ENCODE peak calls at places on chromosomes 12 and 14, in seven cellular contexts. A is HepG2, D is HCT116, V is SK-N-SH, J is K562, R is H1, U is GM12878. K is an unnamed sample.

GRCh38 chr14:31124197-31124596 is 83.4 kb downstream of the HECTD1 start:
- DNase-seq in D (no peak), R (no peak), A (no peak), V (no peak), U (no peak), J (no peak), K (no peak)

GRCh38 chr12:46831335-46832083 is 5.7 kb upstream of the SLC38A4 start:
- DNase-seq in J (no peak), R (no peak), U (no peak), A (no peak), V (peak), D (no peak), K (no peak)

GRCh38 chr12:75953312-75953906 is 78.2 kb downstream of the PHLDA1 start:
- DNase-seq in V (no peak), A (no peak), U (no peak), D (no peak), R (no peak), J (no peak), K (no peak)

GRCh38 chr12:52749827-52750226 is 27.3 kb downstream of the KRT76 start:
- DNase-seq in A (no peak), J (no peak), R (no peak), V (no peak), D (no peak), U (no peak), K (no peak)

GRCh38 chr12:119225454-119225853 is 46.7 kb downstream of the HSPB8 start:
- DNase-seq in U (no peak), A (no peak), D (no peak), J (no peak), V (no peak), R (no peak), K (peak)

GRCh38 chr12:64110864-64111263 is 111.2 kb downstream of the KICS2 start:
- DNase-seq in J (no peak), D (no peak), U (no peak), V (no peak), A (no peak), R (no peak), K (no peak)

GRCh38 chr12:18864900-18865561 is 127.1 kb downstream of the CAPZA3 start:
- DNase-seq in V (peak), D (no peak), R (no peak), J (peak), U (no peak), A (no peak), K (no peak)

GRCh38 chr12:124385219-124385969 is 90.5 kb downstream of the RFLNA start:
- DNase-seq in A (no peak), D (no peak), R (no peak), V (no peak), U (no peak), J (no peak), K (no peak)

GRCh38 chr14:73945159-73945670 is 4.7 kb downstream of the FAM161B start:
- DNase-seq in V (no peak), J (no peak), U (no peak), A (no peak), D (no peak), R (no peak), K (no peak)

GRCh38 chr12:30694412-30694955 is 1.2 kb downstream of the IPO8 start:
- DNase-seq in U (no peak), R (no peak), J (peak), V (no peak), D (no peak), A (no peak), K (peak)

GRCh38 chr12:63944586-63945228 is 100.2 kb downstream of the SRGAP1 start:
- DNase-seq in V (peak), R (no peak), U (no peak), D (no peak), J (no peak), A (peak), K (no peak)

GRCh38 chr14:74882103-74882920 is 596 bp downstream of the DLST start:
- DNase-seq in A (no peak), U (no peak), D (no peak), V (peak), R (no peak), J (peak), K (peak)

GRCh38 chr12:50188280-50188781 is 21.2 kb upstream of the CERS5 start:
- DNase-seq in V (no peak), D (no peak), J (no peak), R (no peak), A (peak), U (no peak), K (no peak)

GRCh38 chr14:95892142-95892541 is 15.5 kb downstream of the TUNAR start:
- DNase-seq in V (no peak), A (no peak), R (no peak), U (no peak), D (no peak), J (no peak), K (no peak)

GRCh38 chr12:21502164-21502496 is 541 bp downstream of the GOLT1B start:
- DNase-seq in V (no peak), D (no peak), J (peak), R (no peak), A (peak), U (peak), K (peak)

GRCh38 chr14:77375973-77376372 is 921 bp downstream of the TMED8 start:
- DNase-seq in D (no peak), R (no peak), U (no peak), A (no peak), J (no peak), V (no peak), K (no peak)

GRCh38 chr12:1612196-1612595 is 16.8 kb upstream of the WNT5B start:
- DNase-seq in R (no peak), U (no peak), J (no peak), D (no peak), V (no peak), A (no peak), K (no peak)

GRCh38 chr14:67566908-67567307 is 33.2 kb downstream of the PIGH start:
- DNase-seq in R (no peak), J (no peak), D (no peak), V (no peak), A (no peak), U (no peak), K (no peak)

GRCh38 chr12:99367181-99367580 is 280.4 kb upstream of the GARIN6 start:
- DNase-seq in A (no peak), V (no peak), R (no peak), D (no peak), U (no peak), J (no peak), K (no peak)

GRCh38 chr14:59761851-59762250 is 108.7 kb downstream of the RTN1 start:
- DNase-seq in V (no peak), U (no peak), J (no peak), R (no peak), A (no peak), D (no peak), K (no peak)

GRCh38 chr12:48151103-48151771 is 6.1 kb downstream of the ASB8 start:
- DNase-seq in D (no peak), A (no peak), J (no peak), U (no peak), R (no peak), V (no peak), K (no peak)

GRCh38 chr14:68814376-68815287 is 21.8 kb upstream of the ZFP36L1 start:
- DNase-seq in J (peak), V (peak), U (peak), R (no peak), A (peak), D (no peak), K (no peak)

GRCh38 chr12:9760699-9761406 is at the start of gene CD69:
- DNase-seq in A (no peak), U (peak), V (no peak), D (no peak), J (peak), R (no peak), K (no peak)

GRCh38 chr14:104724407-104724980 is 465 bp downstream of the ADSS1 start:
- DNase-seq in D (no peak), A (no peak), R (no peak), U (no peak), J (peak), V (peak), K (no peak)

GRCh38 chr14:53152627-53152908 is 555 bp downstream of the DDHD1 start:
- DNase-seq in U (no peak), J (no peak), D (no peak), V (no peak), A (no peak), R (no peak), K (no peak)

GRCh38 chr12:40917561-40917960 is 225.3 kb downstream of the CNTN1 start:
- DNase-seq in J (no peak), D (no peak), A (no peak), V (no peak), R (no peak), U (no peak), K (no peak)

GRCh38 chr12:49227701-49228100 is 37.2 kb upstream of the TUBA1C start:
- DNase-seq in J (no peak), R (no peak), V (no peak), A (no peak), D (no peak), U (no peak), K (no peak)

GRCh38 chr14:94129111-94129757 is at the start of gene IFI27L2:
- DNase-seq in A (peak), D (peak), V (peak), J (peak), R (peak), U (no peak), K (peak)

GRCh38 chr12:132569856-132570480 is 40.4 kb downstream of the LRCOL1 start:
- DNase-seq in R (no peak), V (no peak), J (no peak), U (no peak), A (no peak), D (no peak), K (no peak)
- TF ChIP-seq JUND in R (no peak), V (no peak), J (no peak), U (no peak), A (no peak), D (no peak), K (no peak)

GRCh38 chr12:94644622-94645021 is 5.7 kb downstream of the TMCC3 start:
- DNase-seq in A (no peak), R (no peak), D (no peak), V (no peak), U (peak), J (no peak), K (no peak)
- TF ChIP-seq JUND in A (no peak), R (no peak), D (no peak), V (peak), U (no peak), J (no peak), K (no peak)

DNA sequence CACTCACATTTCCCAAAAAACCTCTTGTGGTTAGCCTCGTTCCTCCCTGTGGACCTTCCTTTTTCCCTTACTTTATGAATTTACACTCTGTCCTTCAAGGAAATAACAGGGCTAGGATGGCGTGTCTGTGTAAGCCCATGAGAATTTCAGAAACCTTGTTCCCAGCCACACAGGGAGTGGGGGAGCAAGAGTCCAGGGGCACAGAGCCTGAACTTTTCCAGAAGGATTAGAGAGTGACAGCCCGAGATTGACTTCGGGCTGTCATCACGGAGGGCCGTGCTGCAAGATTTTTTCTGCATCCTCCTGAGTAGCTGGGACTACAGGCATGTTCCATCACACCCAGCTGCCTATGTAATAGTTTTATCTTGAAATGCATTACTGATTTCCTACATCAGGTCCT is 14.4 kb downstream of the EVL start:
- DNase-seq in U (no peak), V (no peak), R (no peak), A (no peak), D (no peak), J (no peak), K (no peak)
- TF ChIP-seq JUND in U (no peak), V (no peak), R (no peak), A (no peak), D (no peak), J (no peak), K (no peak)

GRCh38 chr14:43184540-43184939 is 1322.5 kb downstream of the FSCB start:
- DNase-seq in R (no peak), A (no peak), V (no peak), U (no peak), J (no peak), D (no peak), K (no peak)

GRCh38 chr14:43183916-43184315 is 1323.2 kb downstream of the FSCB start:
- DNase-seq in V (no peak), U (no peak), D (no peak), A (no peak), R (no peak), J (no peak), K (no peak)
- TF ChIP-seq JUND in V (no peak), U (no peak), D (no peak), A (no peak), R (no peak), J (no peak), K (no peak)

GRCh38 chr12:104659058-104659457 is 202.3 kb downstream of the CHST11 start:
- DNase-seq in V (no peak), R (no peak), J (no peak), D (no peak), A (no peak), U (no peak), K (no peak)

GRCh38 chr12:104665296-104665695 is 208.5 kb downstream of the CHST11 start:
- DNase-seq in A (no peak), U (no peak), V (no peak), J (no peak), D (no peak), R (no peak), K (no peak)

GRCh38 chr12:104664368-104664767 is 207.6 kb downstream of the CHST11 start:
- DNase-seq in V (no peak), J (no peak), A (no peak), D (no peak), R (no peak), U (no peak), K (no peak)

GRCh38 chr12:104662908-104663307 is 206.2 kb downstream of the CHST11 start:
- DNase-seq in D (no peak), V (no peak), R (no peak), J (no peak), U (no peak), A (no peak), K (no peak)

GRCh38 chr12:104662203-104662602 is 205.5 kb downstream of the CHST11 start:
- DNase-seq in D (no peak), V (no peak), U (no peak), J (no peak), R (no peak), A (no peak), K (no peak)
- TF ChIP-seq JUND in D (no peak), V (no peak), U (no peak), J (no peak), R (no peak), A (no peak), K (no peak)

DNA sequence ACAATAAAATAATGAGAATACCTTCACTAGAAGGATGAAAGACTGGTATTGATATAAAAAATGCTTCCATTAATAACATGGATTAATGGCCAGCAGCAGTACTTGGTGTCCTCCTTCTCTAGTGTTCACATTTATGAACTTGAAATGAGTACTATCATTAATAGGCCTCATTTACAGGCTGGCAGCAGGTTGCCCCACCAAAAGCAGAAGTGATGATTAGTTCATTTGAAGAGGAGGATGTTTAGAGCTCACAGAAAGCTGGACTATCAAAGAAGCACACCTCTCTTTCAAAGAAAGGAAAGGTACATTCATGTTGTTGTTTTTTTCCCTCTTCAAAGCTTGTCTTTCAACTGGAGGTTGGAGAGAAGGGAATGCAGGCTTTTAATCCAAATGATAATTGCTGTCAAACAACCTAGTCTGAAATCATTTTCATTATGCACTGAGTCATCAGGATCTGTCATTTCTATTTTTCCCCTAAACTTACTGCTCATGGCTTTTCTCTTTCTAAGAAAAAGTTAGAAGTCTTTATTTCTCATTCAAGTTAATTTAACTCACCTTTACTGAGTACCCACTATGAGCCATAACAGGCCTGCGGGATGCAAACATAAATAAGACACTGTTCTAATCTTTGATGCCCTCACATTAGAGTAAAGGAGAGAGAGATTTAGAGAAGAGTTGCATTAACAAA is 157.9 kb upstream of the GRIP1 start:
- DNase-seq in D (no peak), V (no peak), J (no peak), A (no peak), U (no peak), R (no peak), K (no peak)
- TF ChIP-seq JUND in D (no peak), V (no peak), J (no peak), A (no peak), U (no peak), R (no peak), K (no peak)